ENCODE peak calls at places on chromosomes 16 and 17, in seven cellular contexts. G is GM23338, L is stomach, V is body of pancreas, B is GM23248, H is heart right ventricle, E is MM.1S. I is an unnamed sample. For H3K27me3, the result is how much of the 10 kb centered on the place peaks cover.

GRCh38 chr17:46984341-46984740 is 5.3 kb upstream of the RPRML start:
- DNase-seq in H (no peak), B (no peak), G (no peak), L (no peak), E (no peak), V (no peak), I (no peak)

GRCh38 chr17:48522031-48522593 is 8.7 kb downstream of the HOXB1 start:
- DNase-seq in B (no peak), V (no peak), L (no peak), E (no peak), H (no peak), G (no peak), I (no peak)

GRCh38 chr17:74566132-74566753 is 1.1 kb downstream of the CD300H start:
- DNase-seq in B (peak), G (peak), V (peak), E (peak), H (no peak), L (peak), I (no peak)

GRCh38 chr16:75566040-75566888 is at the start of gene GABARAPL2:
- DNase-seq in E (peak), L (peak), G (peak), B (peak), V (peak), H (peak), I (peak)

GRCh38 chr16:1102921-1103648 is 7.0 kb upstream of the C1QTNF8 start:
- DNase-seq in L (peak), E (peak), G (peak), V (peak), B (peak), H (peak), I (peak)

GRCh38 chr16:85878875-85879274 is 20.1 kb upstream of the IRF8 start:
- DNase-seq in V (no peak), H (no peak), E (no peak), G (peak), L (no peak), B (peak), I (no peak)

GRCh38 chr16:91484-91883 is 13.5 kb downstream of the MPG start:
- DNase-seq in B (no peak), E (no peak), V (no peak), G (no peak), H (no peak), L (peak), I (no peak)

GRCh38 chr17:82592751-82593589 is 55.3 kb downstream of the WDR45B start:
- DNase-seq in B (peak), G (peak), E (peak), H (peak), V (peak), L (peak), I (peak)

GRCh38 chr17:8849311-8850041 is 18.0 kb downstream of the PIK3R6 start:
- DNase-seq in H (no peak), G (no peak), B (no peak), V (no peak), E (no peak), L (no peak), I (no peak)

GRCh38 chr17:38317081-38317480 is 20.1 kb downstream of the MRPL45 start:
- DNase-seq in G (no peak), B (no peak), V (no peak), E (no peak), L (no peak), H (no peak), I (no peak)

GRCh38 chr17:40307001-40307690 is 1.8 kb upstream of the RARA start:
- DNase-seq in E (no peak), B (peak), H (no peak), G (peak), V (no peak), L (no peak), I (no peak)
- H3K4me3 ChIP-seq in E (no peak), B (peak), H (no peak), G (peak), V (no peak), L (no peak), I (no peak)

GRCh38 chr16:72987480-72987901 is 60.4 kb downstream of the ZFHX3 start:
- DNase-seq in B (no peak), V (no peak), G (no peak), H (no peak), L (no peak), E (no peak), I (no peak)

GRCh38 chr16:72983728-72984350 is 64.1 kb downstream of the ZFHX3 start:
- DNase-seq in V (no peak), B (no peak), L (peak), G (no peak), E (peak), H (no peak), I (no peak)

GRCh38 chr16:72988568-72988967 is 59.4 kb downstream of the ZFHX3 start:
- DNase-seq in E (no peak), G (no peak), L (no peak), B (no peak), V (no peak), H (no peak), I (no peak)

GRCh38 chr16:72985148-72985882 is 62.6 kb downstream of the ZFHX3 start:
- DNase-seq in H (peak), E (no peak), V (no peak), B (peak), G (no peak), L (no peak), I (no peak)

DNA sequence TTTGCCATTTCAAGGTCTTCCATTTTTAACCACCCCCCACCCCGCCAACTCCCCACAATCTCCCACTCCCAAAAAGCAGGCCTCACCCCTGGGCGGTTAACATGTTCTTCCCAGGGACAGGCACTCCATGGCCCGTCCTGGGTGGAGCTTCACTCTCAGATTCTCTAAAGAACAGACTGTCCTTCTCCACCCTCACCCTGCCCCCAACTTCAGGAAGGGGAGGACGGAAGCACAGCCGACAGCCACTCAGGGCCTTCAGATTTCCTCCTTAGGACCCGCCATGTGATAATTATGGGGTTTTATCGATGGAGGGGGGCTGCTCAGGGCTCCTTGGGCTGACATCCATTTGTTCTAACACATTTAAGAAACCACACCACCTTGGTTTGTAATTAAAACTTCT is 61.9 kb downstream of the ZFHX3 start:
- DNase-seq in H (peak), B (peak), L (no peak), V (no peak), G (no peak), E (no peak), I (peak)
- H3K27ac ChIP-seq in H (peak), B (peak), L (peak), V (peak), G (no peak), E (no peak), I (peak)

GRCh38 chr17:30584810-30585209 is 107.6 kb downstream of the GOSR1 start:
- DNase-seq in B (no peak), E (no peak), L (no peak), H (no peak), G (no peak), V (no peak), I (no peak)
- H3K27me3 ChIP-seq in B (under half), E (under half), L (under half), H (under half), G (under half), V (under half), I (under half)

DNA sequence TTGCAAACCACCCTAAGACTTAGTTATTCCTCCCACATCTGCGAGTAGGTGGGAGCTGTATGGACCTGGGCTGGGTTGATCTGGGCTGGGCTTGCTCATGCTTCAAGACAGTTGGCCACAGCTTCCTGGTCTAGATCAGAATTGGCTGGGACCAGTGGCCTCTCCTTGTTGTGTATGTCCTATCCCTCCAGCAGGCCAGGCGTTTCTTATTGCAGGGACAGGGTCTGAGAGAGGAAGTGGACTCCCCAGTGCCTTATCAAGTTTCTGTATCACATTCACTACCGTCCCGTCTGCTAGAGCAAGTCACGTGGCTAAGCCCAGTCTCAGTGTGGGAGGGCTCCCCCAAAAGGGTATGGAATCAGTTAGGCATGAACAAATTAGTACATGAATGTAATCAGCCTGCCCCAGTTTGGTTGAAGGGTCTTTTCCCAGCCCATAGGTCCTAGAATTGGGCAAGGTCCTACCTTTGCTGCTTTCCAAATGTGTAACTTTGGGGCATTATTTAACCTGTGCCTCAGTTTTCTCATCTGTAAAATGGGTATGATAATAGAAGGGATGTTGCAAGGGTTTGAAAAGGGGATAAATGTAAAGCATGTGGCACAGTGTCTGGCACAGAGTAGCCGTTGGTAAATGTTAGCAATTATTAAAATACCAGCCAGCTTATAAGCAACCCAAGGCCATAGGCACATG is 36.0 kb downstream of the NKD1 start:
- DNase-seq in V (no peak), E (no peak), L (no peak), H (no peak), G (no peak), B (no peak), I (no peak)
- H3K4me3 ChIP-seq in V (no peak), E (no peak), L (no peak), H (no peak), G (no peak), B (no peak), I (no peak)

DNA sequence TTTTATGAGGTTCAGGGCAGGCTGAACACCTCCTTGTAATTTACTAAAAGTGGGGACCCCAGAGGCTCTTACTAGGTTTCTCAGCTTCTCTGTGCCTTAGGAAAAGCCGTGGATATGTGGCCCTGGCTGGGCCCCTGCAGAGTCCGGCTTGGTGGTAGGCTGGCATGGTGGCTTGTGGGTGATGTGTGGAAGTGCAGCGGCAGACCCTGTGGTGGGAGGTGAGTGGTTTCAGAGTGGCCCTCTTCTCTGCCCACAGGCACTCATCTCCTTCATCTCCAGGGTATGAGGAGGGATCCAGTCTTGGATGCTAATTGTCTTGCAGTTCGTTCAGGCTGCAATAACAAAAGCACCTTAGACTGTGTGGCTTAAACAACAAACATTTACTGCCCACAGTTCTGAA is 58.9 kb downstream of the ASIC2 start:
- DNase-seq in B (no peak), H (no peak), L (no peak), G (no peak), V (no peak), E (no peak), I (no peak)
- H3K27ac ChIP-seq in B (no peak), H (no peak), L (no peak), G (no peak), V (peak), E (no peak), I (no peak)

GRCh38 chr17:79258042-79258441 is 183.4 kb downstream of the ENGASE start:
- DNase-seq in B (no peak), G (no peak), H (no peak), V (no peak), E (no peak), L (no peak), I (no peak)

GRCh38 chr17:79261361-79262072 is 186.9 kb downstream of the ENGASE start:
- DNase-seq in B (no peak), E (no peak), V (no peak), L (no peak), H (no peak), G (no peak), I (no peak)

GRCh38 chr17:79255471-79255870 is 180.8 kb downstream of the ENGASE start:
- DNase-seq in B (no peak), L (no peak), E (no peak), G (no peak), H (no peak), V (no peak), I (no peak)

GRCh38 chr17:79255926-79256325 is 181.3 kb downstream of the ENGASE start:
- DNase-seq in B (no peak), H (no peak), G (no peak), E (no peak), V (no peak), L (no peak), I (no peak)

DNA sequence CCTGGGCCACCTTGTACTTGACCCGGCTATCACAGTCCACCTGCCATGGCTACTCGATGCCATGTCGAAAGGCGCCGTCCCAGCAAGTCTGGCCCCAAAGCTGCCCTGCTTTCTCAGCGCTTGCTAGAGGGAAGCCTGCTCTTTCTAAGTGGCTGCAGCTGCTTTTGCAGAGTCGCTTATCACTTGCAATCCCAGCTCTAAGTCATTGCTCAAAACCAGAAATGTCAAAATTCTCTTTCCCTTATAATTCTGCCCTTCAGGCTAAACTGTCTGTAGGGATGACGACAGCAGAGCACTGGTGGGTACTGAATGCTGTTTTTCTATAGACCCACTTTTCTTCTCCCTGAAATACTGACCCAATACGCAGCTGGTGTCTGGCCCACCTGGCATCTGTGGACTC is 184.2 kb downstream of the ENGASE start:
- DNase-seq in L (no peak), V (no peak), E (no peak), H (no peak), G (no peak), B (no peak), I (no peak)
- H3K27me3 ChIP-seq in L (under half), V (under half), E (half or more), H (under half), G (under half), B (under half), I (under half)

GRCh38 chr17:9958586-9959281 is 53.7 kb upstream of the RCVRN start:
- DNase-seq in G (peak), B (no peak), H (no peak), E (no peak), L (no peak), V (no peak), I (no peak)
- H3K4me3 ChIP-seq in G (peak), B (no peak), H (no peak), E (no peak), L (no peak), V (no peak), I (no peak)

GRCh38 chr17:80860101-80860671 is 131.5 kb upstream of the CHMP6 start:
- DNase-seq in G (no peak), H (no peak), E (no peak), V (no peak), L (no peak), B (no peak), I (no peak)
- H3K27ac ChIP-seq in G (no peak), H (no peak), E (no peak), V (no peak), L (no peak), B (peak), I (no peak)

GRCh38 chr17:49996121-49996494 is 1.1 kb upstream of the DLX3 start:
- DNase-seq in E (no peak), L (no peak), H (no peak), G (no peak), B (no peak), V (no peak), I (no peak)
- H3K27me3 ChIP-seq in E (half or more), L (under half), H (under half), G (half or more), B (under half), V (under half), I (under half)

DNA sequence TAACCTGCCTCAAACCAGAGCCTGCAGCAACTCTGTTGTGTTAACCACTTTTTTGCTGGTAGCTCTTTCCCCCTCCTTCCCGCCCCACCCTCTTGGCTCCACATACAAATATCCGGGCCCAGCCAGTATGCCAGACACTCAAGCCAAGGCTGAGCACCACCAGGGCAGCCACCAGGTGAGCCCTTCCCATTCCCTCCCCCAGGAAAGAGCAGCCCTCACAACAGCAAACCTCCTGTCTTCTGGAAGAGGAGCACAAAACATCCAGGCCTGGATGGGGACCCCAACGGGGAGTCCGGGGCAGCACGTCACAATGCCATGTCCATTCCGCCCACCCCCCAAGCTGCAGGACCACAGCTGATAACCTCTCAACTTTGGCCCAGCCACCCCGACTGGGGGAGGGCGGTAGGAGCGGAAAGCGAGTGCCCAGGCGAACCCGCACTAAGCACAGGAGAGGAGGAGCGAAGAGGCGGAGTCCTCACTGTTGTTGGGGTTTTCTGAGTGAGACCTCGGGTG is 757 bp downstream of the ORMDL3 start:
- DNase-seq in E (peak), G (peak), H (no peak), B (peak), L (peak), V (peak), I (peak)
- H3K4me3 ChIP-seq in E (peak), G (peak), H (peak), B (peak), L (peak), V (peak), I (peak)

I was measured in lung.